ENCODE peak calls at places on chromosome 14, in ten cellular contexts. M is left ventricle myocardium inferior, H is AG04449, C is nephron progenitor cell, T is cardiac fibroblast, E is AG09309, V is fibroblast of pulmonary artery, U is suprapubic skin, R is uterus, S is choroid plexus epithelial cell. G is an unnamed sample.

GRCh38 chr14:35405304-35405996 is 901 bp upstream of the NFKBIA start:
- DNase-seq in M (peak), H (no peak), C (no peak), T (peak), E (no peak), V (no peak), U (no peak), R (peak), S (peak), G (no peak)

GRCh38 chr14:51862171-51862838 is 1.9 kb downstream of the GNG2 start:
- DNase-seq in M (no peak), H (no peak), C (no peak), T (peak), E (no peak), V (no peak), U (no peak), R (no peak), S (no peak), G (peak)

GRCh38 chr14:31770271-31770670 is 209.1 kb downstream of the NUBPL start:
- DNase-seq in M (no peak), H (no peak), C (no peak), T (peak), E (no peak), V (peak), U (no peak), R (no peak), S (peak), G (no peak)

GRCh38 chr14:91090733-91091132 is 23.1 kb upstream of the DGLUCY start:
- DNase-seq in M (no peak), H (no peak), C (no peak), T (no peak), E (no peak), V (no peak), U (no peak), R (no peak), S (no peak), G (no peak)

GRCh38 chr14:87629788-87630187 is 363.2 kb downstream of the GALC start:
- DNase-seq in M (no peak), H (no peak), C (no peak), T (no peak), E (no peak), V (no peak), U (no peak), R (no peak), S (no peak), G (no peak)

GRCh38 chr14:91367173-91368171 is 50.1 kb downstream of the CCDC88C start:
- DNase-seq in M (no peak), H (no peak), C (no peak), T (peak), E (no peak), V (no peak), U (no peak), R (no peak), S (peak), G (peak)

GRCh38 chr14:36663404-36664321 is 2.0 kb downstream of the PAX9 start:
- DNase-seq in M (no peak), H (no peak), C (peak), T (no peak), E (no peak), V (no peak), U (no peak), R (no peak), S (peak), G (no peak)

GRCh38 chr14:59330455-59330854 is 134.7 kb downstream of the GPR135 start:
- DNase-seq in M (no peak), H (no peak), C (no peak), T (no peak), E (no peak), V (no peak), U (no peak), R (no peak), S (peak), G (no peak)

GRCh38 chr14:99387880-99388279 is 92.8 kb downstream of the SETD3 start:
- DNase-seq in M (no peak), H (no peak), C (no peak), T (no peak), E (no peak), V (no peak), U (no peak), R (no peak), S (no peak), G (no peak)

GRCh38 chr14:100677152-100677924 is 49.4 kb upstream of the DLK1 start:
- DNase-seq in M (peak), H (no peak), C (no peak), T (no peak), E (no peak), V (peak), U (no peak), R (peak), S (peak), G (no peak)

GRCh38 chr14:24828486-24828885 is 194.5 kb upstream of the GZMB start:
- DNase-seq in M (no peak), H (no peak), C (no peak), T (no peak), E (no peak), V (no peak), U (no peak), R (no peak), S (peak), G (no peak)

GRCh38 chr14:85380891-85381290 is 149.1 kb upstream of the FLRT2 start:
- DNase-seq in M (no peak), H (no peak), C (no peak), T (no peak), E (no peak), V (no peak), U (no peak), R (no peak), S (peak), G (no peak)

GRCh38 chr14:38098074-38098846 is 109.4 kb upstream of the SSTR1 start:
- DNase-seq in M (no peak), H (peak), C (no peak), T (peak), E (peak), V (peak), U (no peak), R (no peak), S (peak), G (no peak)

GRCh38 chr14:61321385-61322010 is at the start of gene PRKCH:
- DNase-seq in M (peak), H (no peak), C (peak), T (peak), E (no peak), V (peak), U (peak), R (peak), S (peak), G (peak)

GRCh38 chr14:103659631-103660030 is 30.6 kb downstream of the KLC1 start:
- DNase-seq in M (no peak), H (no peak), C (no peak), T (no peak), E (no peak), V (no peak), U (no peak), R (no peak), S (no peak), G (no peak)

GRCh38 chr14:67575684-67576083 is 24.4 kb downstream of the PIGH start:
- DNase-seq in M (no peak), H (no peak), C (no peak), T (no peak), E (no peak), V (peak), U (peak), R (no peak), S (peak), G (no peak)

GRCh38 chr14:61525293-61526011 is 169.9 kb upstream of the HIF1A start:
- DNase-seq in M (peak), H (no peak), C (no peak), T (peak), E (peak), V (peak), U (no peak), R (no peak), S (peak), G (peak)

GRCh38 chr14:31560759-31561154 is 447 bp upstream of the NUBPL start:
- DNase-seq in M (no peak), H (no peak), C (no peak), T (no peak), E (no peak), V (peak), U (no peak), R (no peak), S (peak), G (no peak)

GRCh38 chr14:29926228-29926627 is 1.4 kb downstream of the PRKD1 start:
- DNase-seq in M (no peak), H (no peak), C (peak), T (no peak), E (no peak), V (no peak), U (no peak), R (no peak), S (no peak), G (no peak)

GRCh38 chr14:64095620-64096019 is 198.6 kb downstream of the ESR2 start:
- DNase-seq in M (no peak), H (peak), C (no peak), T (peak), E (no peak), V (peak), U (no peak), R (no peak), S (peak), G (peak)

GRCh38 chr14:64091217-64091616 is 203.0 kb downstream of the ESR2 start:
- DNase-seq in M (no peak), H (no peak), C (no peak), T (no peak), E (no peak), V (no peak), U (no peak), R (no peak), S (no peak), G (no peak)

GRCh38 chr14:64089920-64090319 is 204.3 kb downstream of the ESR2 start:
- DNase-seq in M (no peak), H (no peak), C (no peak), T (no peak), E (no peak), V (no peak), U (no peak), R (no peak), S (no peak), G (no peak)

GRCh38 chr14:64092338-64092737 is 201.8 kb downstream of the ESR2 start:
- DNase-seq in M (no peak), H (no peak), C (no peak), T (no peak), E (no peak), V (no peak), U (no peak), R (no peak), S (no peak), G (no peak)

DNA sequence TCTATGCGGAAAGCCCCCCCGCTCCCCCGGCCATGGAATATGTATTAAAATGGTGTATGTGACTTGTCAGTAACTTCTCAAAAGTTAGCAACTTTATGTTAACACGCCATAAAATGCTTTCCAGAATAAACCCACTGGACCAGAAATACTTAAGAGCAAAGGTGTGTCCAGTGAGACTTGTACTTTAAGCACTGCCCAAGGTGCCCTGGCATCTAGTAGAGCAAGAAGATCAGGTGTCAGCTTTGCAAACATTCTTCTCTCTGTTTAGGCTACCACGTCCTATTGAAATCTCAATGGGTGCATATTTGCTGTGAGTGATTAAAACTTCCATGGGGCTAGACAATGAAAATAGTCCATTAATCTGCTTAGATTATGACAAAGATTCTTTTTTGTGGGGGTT is 201.2 kb downstream of the ESR2 start:
- DNase-seq in M (no peak), H (no peak), C (no peak), T (no peak), E (no peak), V (no peak), U (no peak), R (no peak), S (no peak), G (no peak)
- TF ChIP-seq CTCF in M (no peak), H (no peak), C (no peak), T (no peak), E (no peak), V (no peak), U (no peak), R (no peak), S (no peak), G (no peak)

DNA sequence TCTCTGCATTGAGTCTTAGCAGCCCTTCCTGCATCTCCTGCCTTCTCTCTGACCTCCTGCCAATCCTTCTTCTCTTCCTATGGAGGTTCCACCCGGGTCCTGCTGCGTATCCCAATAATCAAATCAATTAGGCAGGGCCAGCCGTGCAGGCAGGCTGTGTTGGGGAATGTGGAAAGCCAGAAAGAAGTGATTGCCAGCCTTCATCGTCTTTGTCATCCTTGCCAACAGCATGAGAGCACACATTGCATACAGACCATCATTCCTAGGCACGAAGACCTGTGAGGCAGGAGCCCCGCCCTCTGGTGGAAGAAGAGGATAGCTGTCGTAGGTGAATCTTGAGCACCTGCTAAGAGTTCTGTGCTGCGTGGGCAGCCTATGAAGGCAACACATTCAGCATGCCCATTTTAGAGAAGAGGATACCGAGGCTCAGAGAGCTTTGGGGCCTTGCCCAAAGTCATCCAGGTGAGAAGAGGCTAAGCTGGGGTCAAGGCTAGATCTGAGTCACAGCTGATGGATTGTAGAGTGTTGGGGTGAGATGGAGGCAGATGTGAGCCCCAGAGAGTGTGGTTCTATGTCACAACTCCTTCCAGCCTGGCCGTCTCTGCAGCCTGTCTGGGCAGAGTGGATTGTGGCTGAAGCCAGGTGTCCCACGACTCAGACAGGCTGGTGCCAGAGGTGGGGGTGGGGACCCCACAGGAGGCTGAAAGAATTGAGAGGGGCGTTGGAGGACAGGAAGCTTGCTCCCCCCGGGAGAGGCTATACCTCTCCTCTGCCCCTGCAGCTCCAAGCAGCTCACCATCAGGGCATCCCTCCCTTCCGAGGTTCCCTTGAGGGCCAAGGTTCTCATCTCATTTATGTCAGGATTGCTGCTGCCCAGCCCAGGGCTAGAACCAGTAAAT is 12.7 kb downstream of the C14orf132 start:
- DNase-seq in M (no peak), H (no peak), C (no peak), T (no peak), E (no peak), V (no peak), U (no peak), R (no peak), S (no peak), G (peak)
- TF ChIP-seq CTCF in M (no peak), H (no peak), C (no peak), T (no peak), E (no peak), V (no peak), U (peak), R (no peak), S (peak), G (no peak)

DNA sequence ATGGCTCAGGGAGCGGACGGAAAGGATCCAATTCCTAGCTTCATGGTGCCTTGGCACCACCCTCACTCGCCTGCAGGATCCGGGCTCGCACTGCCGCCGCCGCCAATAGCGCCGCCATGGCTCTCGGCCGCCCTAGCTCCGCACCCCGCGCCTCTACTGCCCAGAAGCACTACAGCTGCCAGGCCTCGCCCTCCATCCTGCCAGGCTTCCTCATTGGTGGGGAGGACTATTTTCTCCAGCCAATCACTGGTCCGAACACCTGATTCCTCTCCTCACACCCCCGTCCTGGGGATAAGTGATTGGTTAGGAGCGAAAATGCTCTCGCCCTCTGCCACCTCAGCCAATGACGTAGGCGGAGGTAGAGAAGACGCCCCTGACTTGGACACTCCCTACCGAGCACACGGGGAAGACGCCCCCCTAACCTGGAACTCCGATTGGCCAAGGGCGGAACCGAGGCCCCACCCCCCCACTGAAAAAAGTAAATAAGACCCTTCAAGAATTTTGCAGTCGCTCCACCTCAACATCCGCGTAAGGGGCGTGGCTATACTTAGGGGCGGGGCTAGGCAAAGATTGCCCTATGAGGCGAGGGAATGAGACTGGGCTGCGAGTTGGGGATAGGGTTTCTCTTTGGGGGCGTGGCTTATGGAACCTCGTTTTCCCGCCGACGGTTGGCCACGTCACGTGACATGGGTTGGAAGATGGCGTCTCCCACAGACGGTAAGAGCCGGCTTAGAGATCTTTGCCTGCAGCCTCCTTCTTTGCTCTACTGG is at the start of the genes ALDH6A1 and LIN52:
- DNase-seq in M (peak), H (peak), C (peak), T (peak), E (peak), V (peak), U (peak), R (peak), S (peak), G (peak)
- TF ChIP-seq CTCF in M (peak), H (no peak), C (no peak), T (no peak), E (no peak), V (no peak), U (no peak), R (peak), S (no peak), G (no peak)

GRCh38 chr14:73746540-73747385 is 32.6 kb upstream of the PNMA1 start:
- DNase-seq in M (no peak), H (no peak), C (no peak), T (no peak), E (no peak), V (no peak), U (no peak), R (no peak), S (no peak), G (no peak)
- TF ChIP-seq CTCF in M (peak), H (no peak), C (no peak), T (peak), E (peak), V (peak), U (peak), R (peak), S (peak), G (no peak)

GRCh38 chr14:71317385-71318096 is 410.3 kb downstream of the PCNX1 start:
- DNase-seq in M (no peak), H (no peak), C (no peak), T (no peak), E (no peak), V (no peak), U (no peak), R (no peak), S (no peak), G (no peak)

GRCh38 chr14:71319646-71320045 is 412.4 kb downstream of the PCNX1 start:
- DNase-seq in M (no peak), H (no peak), C (peak), T (peak), E (no peak), V (peak), U (no peak), R (peak), S (peak), G (peak)

GRCh38 chr14:71311061-71311460 is 403.8 kb downstream of the PCNX1 start:
- DNase-seq in M (no peak), H (no peak), C (no peak), T (no peak), E (no peak), V (no peak), U (no peak), R (no peak), S (no peak), G (no peak)

GRCh38 chr14:71318097-71318459 is 410.8 kb downstream of the PCNX1 start:
- DNase-seq in M (no peak), H (no peak), C (no peak), T (no peak), E (no peak), V (no peak), U (no peak), R (no peak), S (no peak), G (no peak)

GRCh38 chr14:71314717-71315116 is 407.5 kb downstream of the PCNX1 start:
- DNase-seq in M (no peak), H (no peak), C (no peak), T (no peak), E (no peak), V (no peak), U (no peak), R (no peak), S (no peak), G (no peak)
- TF ChIP-seq CTCF in M (no peak), H (no peak), C (no peak), T (no peak), E (no peak), V (no peak), U (no peak), R (no peak), S (no peak), G (no peak)